ENCODE peak calls at places on chromosome 14, in eight cellular contexts. G is IMR-90, T is GM10248, Y is lower leg skin, F is OCI-LY7, U is type B pancreatic cell, N is AG10803, Q is ovary. V is an unnamed sample.
A peak's percentile ranks its signal among the peaks of the same experiment; 100 is the strongest.

GRCh38 chr14:89429206-89430091 is 12.4 kb upstream of the FOXN3 start:
- DNase-seq in G (peak; percentile 19), T (peak; percentile 32), Y (no peak), F (peak; percentile 58), U (no peak), N (no peak), Q (no peak), V (no peak)

GRCh38 chr14:99672506-99673327 is 11.4 kb upstream of the CYP46A1 start:
- DNase-seq in G (no peak), T (peak; percentile 47), Y (no peak), F (peak; percentile 81), U (no peak), N (no peak), Q (no peak), V (no peak)

GRCh38 chr14:91149462-91149861 is 35.6 kb downstream of the DGLUCY start:
- DNase-seq in G (peak; percentile 100), T (no peak), Y (no peak), F (no peak), U (no peak), N (peak; percentile 100), Q (peak; percentile 74), V (no peak)

GRCh38 chr14:77106666-77107065 is 8.6 kb downstream of the CIPC start:
- DNase-seq in G (no peak), T (no peak), Y (no peak), F (no peak), U (no peak), N (no peak), Q (no peak), V (no peak)

GRCh38 chr14:45526715-45527549 is 273.9 kb upstream of the MIS18BP1 start:
- DNase-seq in G (no peak), T (peak; percentile 27), Y (no peak), F (peak; percentile 37), U (no peak), N (no peak), Q (no peak), V (peak; percentile 50)

GRCh38 chr14:75126121-75126544 is 715 bp downstream of the NEK9 start:
- DNase-seq in G (no peak), T (no peak), Y (no peak), F (peak; percentile 20), U (no peak), N (no peak), Q (no peak), V (peak; percentile 40)

GRCh38 chr14:63938198-63939005 is 85.6 kb downstream of the SYNE2 start:
- DNase-seq in G (peak; percentile 2), T (peak; percentile 37), Y (peak; percentile 67), F (peak; percentile 33), U (no peak), N (no peak), Q (peak; percentile 63), V (peak; percentile 36)

GRCh38 chr14:65412881-65413738 is 580 bp downstream of the FUT8 start:
- DNase-seq in G (peak; percentile 73), T (no peak), Y (peak; percentile 94), F (peak; percentile 86), U (no peak), N (peak; percentile 72), Q (peak; percentile 16), V (peak; percentile 71)

GRCh38 chr14:98345186-98345585 is 926.8 kb downstream of the BCL11B start:
- DNase-seq in G (no peak), T (no peak), Y (no peak), F (no peak), U (no peak), N (no peak), Q (no peak), V (no peak)

GRCh38 chr14:97196336-97196735 is 399.2 kb downstream of the VRK1 start:
- DNase-seq in G (no peak), T (no peak), Y (no peak), F (no peak), U (no peak), N (no peak), Q (no peak), V (no peak)

GRCh38 chr14:52950410-52950897 is 396 bp downstream of the FERMT2 start:
- DNase-seq in G (peak; percentile 29), T (no peak), Y (peak; percentile 92), F (no peak), U (peak; percentile 78), N (peak; percentile 44), Q (peak; percentile 74), V (no peak)

GRCh38 chr14:21038416-21039058 is 3.6 kb upstream of the RNASE7 start:
- DNase-seq in G (no peak), T (no peak), Y (no peak), F (no peak), U (no peak), N (no peak), Q (no peak), V (no peak)

GRCh38 chr14:21039585-21040369 is 2.4 kb upstream of the RNASE7 start:
- DNase-seq in G (peak; percentile 67), T (peak; percentile 44), Y (peak; percentile 82), F (peak; percentile 47), U (no peak), N (peak; percentile 74), Q (peak; percentile 70), V (peak; percentile 53)

GRCh38 chr14:21039059-21039422 is 3.1 kb upstream of the RNASE7 start:
- DNase-seq in G (peak; percentile 43), T (no peak), Y (peak; percentile 96), F (no peak), U (no peak), N (peak; percentile 89), Q (peak; percentile 93), V (no peak)

GRCh38 chr14:21041676-21042433 is at the start of gene RNASE7:
- DNase-seq in G (peak; percentile 54), T (no peak), Y (peak; percentile 88), F (no peak), U (no peak), N (peak; percentile 58), Q (no peak), V (no peak)

DNA sequence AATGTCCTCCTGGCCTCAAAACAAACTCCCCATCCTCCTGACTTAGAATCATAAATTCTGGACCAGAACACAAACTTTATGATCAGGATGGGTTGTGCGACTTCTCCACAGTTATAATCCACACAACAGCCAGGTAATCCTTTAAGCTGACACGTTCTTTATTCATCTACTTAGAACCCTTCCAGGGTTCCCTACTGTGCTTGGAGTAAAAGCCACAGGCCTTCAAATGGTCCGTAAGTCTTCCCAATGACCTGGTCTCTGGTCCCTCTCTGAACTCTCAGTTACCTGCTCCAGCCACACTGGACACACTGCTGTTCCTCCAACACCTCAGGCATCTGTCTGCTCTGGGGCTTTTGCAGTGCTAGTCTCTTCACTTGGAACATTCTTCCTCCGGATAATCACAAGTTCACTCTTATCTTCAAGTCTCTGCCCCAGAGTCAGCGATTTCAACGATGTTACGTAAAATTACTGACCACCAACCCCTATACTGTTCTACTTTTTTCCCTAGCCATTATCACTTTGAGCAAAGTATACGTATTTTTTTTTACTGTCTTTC is 1.7 kb upstream of the RNASE7 start:
- DNase-seq in G (no peak), T (no peak), Y (peak; percentile 70), F (no peak), U (no peak), N (no peak), Q (no peak), V (no peak)
- TF ChIP-seq CTCF in G (no peak), T (no peak), Y (no peak), F (peak; percentile 29), U (no peak), N (no peak), Q (no peak), V (no peak)

DNA sequence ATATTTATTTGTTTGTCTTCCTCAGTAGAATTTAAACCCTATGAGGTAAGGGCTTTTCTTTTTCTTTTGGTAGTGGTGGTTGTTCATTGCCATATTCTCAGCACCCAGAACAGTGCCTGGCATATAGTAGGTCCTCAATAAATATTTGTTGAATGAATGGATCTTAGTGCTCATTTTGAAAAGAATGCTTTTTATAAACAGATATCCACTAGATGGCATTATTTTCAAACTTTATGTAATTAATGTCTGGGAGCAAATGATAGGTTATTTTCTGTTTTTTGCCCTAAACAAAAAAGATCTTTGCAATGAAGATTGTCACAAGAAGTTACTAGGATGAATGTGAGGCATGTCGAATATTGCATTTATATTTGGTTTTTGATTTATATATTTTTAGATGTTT is 64.1 kb downstream of the RAD51B start:
- DNase-seq in G (peak; percentile 28), T (no peak), Y (no peak), F (peak; percentile 15), U (no peak), N (peak; percentile 29), Q (no peak), V (no peak)
- TF ChIP-seq CTCF in G (peak; percentile 53), T (peak; percentile 18), Y (no peak), F (peak; percentile 73), U (peak; percentile 57), N (peak; percentile 47), Q (peak; percentile 15), V (no peak)

DNA sequence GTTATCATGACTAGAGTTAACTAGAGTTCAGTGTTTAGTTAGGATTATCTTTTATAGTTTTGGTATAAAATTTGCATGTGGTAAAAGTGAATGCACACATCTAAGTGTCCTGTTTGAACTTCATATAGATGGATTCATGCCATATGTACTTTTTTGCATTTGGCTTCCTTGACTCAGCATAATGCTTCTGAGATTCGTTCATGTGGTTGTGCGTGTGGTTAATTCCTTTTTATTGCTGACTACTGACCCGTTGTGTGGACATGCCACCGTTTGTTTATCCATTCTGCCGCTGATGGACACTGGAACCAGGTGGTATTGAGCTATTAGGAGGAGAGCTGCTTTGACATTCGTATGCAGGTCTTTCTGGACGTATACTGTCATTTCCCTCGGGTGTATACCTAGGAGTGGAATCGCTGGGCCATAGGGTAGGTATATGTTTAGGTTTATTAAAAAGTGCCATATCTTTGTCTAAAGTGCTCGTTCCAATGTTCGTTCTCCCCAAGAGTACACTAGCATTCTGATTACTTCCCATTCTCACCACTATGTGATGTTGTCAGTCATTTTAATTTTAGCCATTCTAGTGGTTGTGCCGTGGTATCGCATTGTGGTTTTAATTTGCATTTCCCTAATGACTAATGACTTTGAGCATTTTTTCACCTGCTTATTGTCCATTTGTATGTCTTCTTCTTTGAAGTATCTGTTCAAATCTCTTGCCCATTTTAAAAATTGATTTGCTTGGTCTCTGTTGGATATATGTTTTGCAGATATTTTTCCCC is 37.7 kb downstream of the RIN3 start:
- DNase-seq in G (no peak), T (peak; percentile 66), Y (no peak), F (peak; percentile 54), U (no peak), N (no peak), Q (no peak), V (peak; percentile 76)
- TF ChIP-seq CTCF in G (no peak), T (peak; percentile 26), Y (no peak), F (peak; percentile 61), U (no peak), N (no peak), Q (no peak), V (peak; percentile 29)

DNA sequence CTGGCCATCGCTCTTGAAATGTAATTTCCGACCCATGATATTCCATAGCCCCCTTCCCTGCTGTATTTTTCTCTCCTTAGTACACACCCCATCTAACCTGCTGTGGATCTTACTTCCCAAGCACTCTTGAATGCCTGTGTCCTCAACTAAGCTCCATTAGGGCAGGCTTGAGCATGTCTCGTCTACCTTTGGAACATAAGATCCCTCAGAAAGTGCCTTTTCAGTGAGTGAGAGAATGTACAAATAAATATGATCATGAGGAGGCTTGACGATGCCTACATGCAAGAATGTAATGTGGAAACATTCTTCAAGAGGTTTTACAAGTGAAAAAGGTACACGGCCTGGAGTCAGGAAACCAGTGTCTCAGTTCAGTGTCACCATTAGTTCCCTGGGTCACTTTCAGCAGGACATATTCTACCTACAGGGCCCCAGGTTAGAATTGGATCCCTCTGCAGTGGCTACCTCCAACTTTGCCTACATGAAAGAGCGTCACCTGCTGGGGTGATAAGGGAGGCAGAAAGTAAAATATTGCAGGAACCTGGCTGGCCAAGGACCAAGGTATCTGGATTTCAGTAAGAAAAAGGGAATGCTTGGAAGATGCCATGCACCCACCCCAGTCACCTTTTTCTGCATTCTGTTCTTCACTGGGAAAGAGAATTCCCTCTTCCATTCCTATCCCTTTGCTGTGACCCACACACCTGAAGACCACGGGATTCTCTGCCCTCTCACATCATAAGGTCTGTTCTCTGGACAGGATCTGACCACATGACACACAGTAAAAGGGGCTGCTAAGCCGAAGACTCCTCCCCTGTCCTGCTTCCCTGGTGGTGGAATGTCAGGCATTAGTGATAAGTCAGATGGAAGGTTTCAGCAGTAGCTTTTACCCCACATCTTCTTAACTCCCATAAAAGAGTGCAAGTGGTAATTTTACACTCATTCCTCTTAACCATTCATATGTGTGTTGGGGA is 24.6 kb upstream of the SERPINA1 start:
- DNase-seq in G (no peak), T (no peak), Y (no peak), F (no peak), U (no peak), N (no peak), Q (no peak), V (no peak)
- TF ChIP-seq CTCF in G (peak; percentile 42), T (peak; percentile 19), Y (no peak), F (peak; percentile 41), U (no peak), N (peak; percentile 36), Q (no peak), V (no peak)

V was measured in GM13976.